ENCODE peak calls at places on chromosomes 13 and 19, in six cellular contexts. A is Calu3; R is EL; S is NK-92 treated with Interleukin-12 subunit alpha and Interleukin-12 subunit beta, amount 100 ng/mL, for 24 hours; W is EH; P is right atrium auricular region. Z is an unnamed sample.

GRCh38 chr19:18435185-18435841 is 2.6 kb downstream of the ISYNA1 start:
- DNase-seq in A (no peak), R (no peak), S (no peak), W (no peak), P (no peak), Z (no peak)

GRCh38 chr13:47484564-47484963 is 516.5 kb downstream of the SUCLA2 start:
- DNase-seq in A (no peak), R (peak), S (no peak), W (peak), P (no peak), Z (no peak)

GRCh38 chr19:44684892-44685847 is 13.8 kb upstream of the CEACAM16 start:
- DNase-seq in A (peak), R (peak), S (no peak), W (peak), P (peak), Z (no peak)

GRCh38 chr13:23022667-23023066 is 158.1 kb upstream of the SGCG start:
- DNase-seq in A (no peak), R (no peak), S (no peak), W (no peak), P (no peak), Z (no peak)

GRCh38 chr19:1651548-1652394 is 644 bp downstream of the TCF3 start:
- DNase-seq in A (no peak), R (peak), S (no peak), W (peak), P (no peak), Z (no peak)

GRCh38 chr13:64591981-64592380 is 2638.2 kb downstream of the PCDH9 start:
- DNase-seq in A (no peak), R (peak), S (no peak), W (peak), P (no peak), Z (no peak)

GRCh38 chr19:459724-460511 is 915 bp downstream of the SHC2 start:
- DNase-seq in A (peak), R (peak), S (no peak), W (peak), P (peak), Z (no peak)

GRCh38 chr19:49092686-49093085 is 7.4 kb downstream of the SNRNP70 start:
- DNase-seq in A (no peak), R (no peak), S (no peak), W (no peak), P (no peak), Z (no peak)